ENCODE peak calls at places on chromosome 1, in four cellular contexts. One of them, this sample, is unnamed.

GRCh38 chr1:214920337-214920736 is 162.2 kb upstream of the KCNK2 start:
- DNase-seq in NCI-H1930: no peak
- DNase-seq in glutamatergic neuron: no peak
- DNase-seq in lower leg skin: no peak
- DNase-seq in this sample: no peak

GRCh38 chr1:112457241-112457640 is 51.5 kb upstream of the WNT2B start:
- DNase-seq in NCI-H1930: no peak
- DNase-seq in glutamatergic neuron: no peak
- DNase-seq in lower leg skin: no peak
- DNase-seq in this sample: no peak

GRCh38 chr1:63363014-63363413 is 4.4 kb upstream of the ALG6 start:
- DNase-seq in NCI-H1930: no peak
- DNase-seq in glutamatergic neuron: no peak
- DNase-seq in lower leg skin: no peak
- DNase-seq in this sample: no peak

GRCh38 chr1:87684194-87684593 is 355.5 kb downstream of the LMO4 start:
- DNase-seq in NCI-H1930: no peak
- DNase-seq in glutamatergic neuron: no peak
- DNase-seq in lower leg skin: no peak
- DNase-seq in this sample: no peak

GRCh38 chr1:158932171-158932570 is 819 bp downstream of the PYHIN1 start:
- DNase-seq in NCI-H1930: no peak
- DNase-seq in glutamatergic neuron: no peak
- DNase-seq in lower leg skin: no peak
- DNase-seq in this sample: no peak

GRCh38 chr1:230568008-230568407 is 74.3 kb upstream of the COG2 start:
- DNase-seq in NCI-H1930: no peak
- DNase-seq in glutamatergic neuron: no peak
- DNase-seq in lower leg skin: no peak
- DNase-seq in this sample: peak

GRCh38 chr1:37752213-37752582 is 12.7 kb downstream of the EPHA10 start:
- DNase-seq in NCI-H1930: no peak
- DNase-seq in glutamatergic neuron: no peak
- DNase-seq in lower leg skin: no peak
- DNase-seq in this sample: no peak

GRCh38 chr1:234405676-234406075 is 32.4 kb downstream of the COA6 start:
- DNase-seq in NCI-H1930: no peak
- DNase-seq in glutamatergic neuron: no peak
- DNase-seq in lower leg skin: no peak
- DNase-seq in this sample: no peak

GRCh38 chr1:209651148-209651547 is 1.1 kb downstream of the LAMB3 start:
- DNase-seq in NCI-H1930: no peak
- DNase-seq in glutamatergic neuron: no peak
- DNase-seq in lower leg skin: peak
- DNase-seq in this sample: peak

GRCh38 chr1:228459091-228459993 is 27.8 kb upstream of the RNF187 start:
- DNase-seq in NCI-H1930: peak
- DNase-seq in glutamatergic neuron: peak
- DNase-seq in lower leg skin: peak
- DNase-seq in this sample: peak

GRCh38 chr1:25011270-25011669 is 81.2 kb upstream of the RUNX3 start:
- DNase-seq in NCI-H1930: no peak
- DNase-seq in glutamatergic neuron: no peak
- DNase-seq in lower leg skin: no peak
- DNase-seq in this sample: no peak

This sample was measured in NCI-H226.